ENCODE peak calls at places on chromosome 21, in five cellular contexts. V, M, A, X and W are unnamed samples.
A peak's percentile ranks its signal among the peaks of the same experiment; 100 is the strongest.

GRCh38 chr21:17402885-17403477 is 109.9 kb upstream of the CXADR start:
- DNase-seq in V (no peak), M (no peak), A (no peak), X (no peak), W (no peak)

GRCh38 chr21:15841856-15842564 is 112.2 kb downstream of the USP25 start:
- DNase-seq in V (no peak), M (no peak), A (no peak), X (no peak), W (peak; percentile 50)

GRCh38 chr21:21921410-21922232 is 923.4 kb downstream of the NCAM2 start:
- DNase-seq in V (no peak), M (peak; percentile 1), A (no peak), X (no peak), W (peak; percentile 60)

GRCh38 chr21:27219068-27219467 is 252.2 kb upstream of the ADAMTS5 start:
- DNase-seq in V (no peak), M (no peak), A (no peak), X (no peak), W (peak; percentile 82)

GRCh38 chr21:27571706-27572105 is 604.8 kb upstream of the ADAMTS5 start:
- DNase-seq in V (no peak), M (no peak), A (no peak), X (no peak), W (peak; percentile 42)

GRCh38 chr21:46062471-46063211 is 35.3 kb upstream of the COL6A2 start:
- DNase-seq in V (no peak), M (no peak), A (no peak), X (no peak), W (no peak)

GRCh38 chr21:21200103-21200938 is 202.1 kb downstream of the NCAM2 start:
- DNase-seq in V (no peak), M (no peak), A (peak; percentile 28), X (no peak), W (peak; percentile 93)

GRCh38 chr21:46317710-46318463 is 5.8 kb downstream of the C21orf58 start:
- DNase-seq in V (no peak), M (no peak), A (no peak), X (no peak), W (no peak)

GRCh38 chr21:25107708-25108107 is 499.6 kb downstream of the MRPL39 start:
- DNase-seq in V (no peak), M (no peak), A (no peak), X (no peak), W (peak; percentile 57)

GRCh38 chr21:17270234-17270633 is 242.6 kb upstream of the CXADR start:
- DNase-seq in V (no peak), M (no peak), A (peak; percentile 66), X (no peak), W (peak; percentile 52)

GRCh38 chr21:16588433-16588860 is 858.7 kb downstream of the USP25 start:
- DNase-seq in V (peak; percentile 73), M (no peak), A (peak; percentile 74), X (no peak), W (peak; percentile 79)

GRCh38 chr21:31557956-31558838 is 101.3 kb upstream of the SOD1 start:
- DNase-seq in V (peak; percentile 70), M (peak; percentile 32), A (peak; percentile 22), X (no peak), W (peak; percentile 14)

GRCh38 chr21:14991957-14992356 is 72.8 kb downstream of the NRIP1 start:
- DNase-seq in V (no peak), M (no peak), A (no peak), X (no peak), W (peak; percentile 14)

GRCh38 chr21:15379776-15380175 is 315.0 kb upstream of the NRIP1 start:
- DNase-seq in V (no peak), M (no peak), A (no peak), X (no peak), W (no peak)

GRCh38 chr21:25790122-25790951 is 55.6 kb downstream of the GABPA start:
- DNase-seq in V (no peak), M (peak; percentile 11), A (no peak), X (peak; percentile 34), W (peak; percentile 49)

GRCh38 chr21:27674037-27674436 is 707.1 kb upstream of the ADAMTS5 start:
- DNase-seq in V (no peak), M (no peak), A (no peak), X (no peak), W (peak; percentile 11)

GRCh38 chr21:37642493-37642892 is 273.8 kb downstream of the KCNJ6 start:
- DNase-seq in V (no peak), M (peak; percentile 30), A (no peak), X (peak; percentile 24), W (peak; percentile 54)

GRCh38 chr21:26506951-26507350 is 66.1 kb downstream of the CYYR1 start:
- DNase-seq in V (no peak), M (no peak), A (no peak), X (no peak), W (peak; percentile 75)

GRCh38 chr21:46599251-46599572 is 5.7 kb downstream of the S100B start:
- DNase-seq in V (no peak), M (no peak), A (no peak), X (no peak), W (no peak)

GRCh38 chr21:16205527-16205926 is 475.7 kb downstream of the USP25 start:
- DNase-seq in V (no peak), M (no peak), A (no peak), X (no peak), W (no peak)

DNA sequence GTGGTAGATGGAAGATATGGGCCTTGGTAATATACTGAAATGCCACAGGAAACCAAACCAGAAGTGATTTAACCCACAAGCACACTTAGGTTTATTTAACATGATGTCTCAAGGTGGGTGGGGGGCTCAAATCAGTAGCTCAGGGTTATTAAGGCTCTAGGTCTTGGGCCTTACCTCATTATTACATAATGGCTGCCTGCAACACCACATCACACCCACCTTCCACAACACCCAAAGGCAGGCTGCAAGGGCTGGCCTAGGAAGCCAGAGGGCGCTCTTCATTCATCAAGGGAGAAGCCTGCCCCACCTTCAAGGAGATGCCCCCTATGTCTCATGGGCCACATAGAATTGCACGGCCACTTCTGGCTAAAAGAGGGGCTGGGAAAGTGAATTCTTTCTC is 6.0 kb downstream of the TFF1 start:
- DNase-seq in V (no peak), M (no peak), A (no peak), X (peak; percentile 59), W (no peak)
- TF ChIP-seq CTCF in V (no peak), M (no peak), A (no peak), X (peak; percentile 96), W (no peak)

DNA sequence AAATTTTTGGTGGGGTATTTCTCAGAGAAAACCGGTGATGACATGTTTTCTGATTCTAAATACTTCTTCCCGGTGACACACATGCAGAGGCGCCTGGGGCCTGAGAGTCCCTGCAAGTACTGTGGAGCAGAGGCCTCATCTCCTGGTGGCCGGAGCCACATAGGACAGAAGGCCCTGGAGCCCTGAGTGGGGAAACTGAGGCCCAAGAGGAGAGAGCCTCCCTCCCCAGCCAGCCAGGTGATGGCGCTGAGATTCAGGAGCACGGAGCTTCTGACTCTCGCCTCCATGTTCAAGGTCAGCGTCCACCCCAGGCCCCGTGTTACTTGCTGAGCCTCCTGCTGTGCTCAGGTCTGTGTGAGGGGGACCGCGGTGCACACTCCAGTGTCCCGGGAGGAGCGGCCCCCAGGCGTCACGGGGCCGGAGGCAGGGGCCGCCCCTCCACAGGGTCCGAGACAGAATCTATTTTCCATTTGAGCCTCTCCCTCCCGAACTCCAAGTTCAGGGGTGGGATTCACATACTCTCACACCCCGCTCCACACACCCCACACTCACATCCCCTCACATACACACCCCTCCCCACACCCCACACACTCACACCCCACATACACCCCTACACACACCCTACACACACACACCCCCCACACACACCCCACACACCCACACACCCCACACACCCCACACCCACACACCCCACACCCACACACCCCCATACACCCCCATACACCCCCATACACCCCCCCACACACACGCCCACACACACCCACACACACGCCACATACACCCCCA is 43.8 kb downstream of the SLX9 start:
- DNase-seq in V (peak; percentile 18), M (no peak), A (no peak), X (no peak), W (no peak)
- TF ChIP-seq CTCF in V (no peak), M (no peak), A (no peak), X (no peak), W (no peak)

GRCh38 chr21:32991299-32991850 is 34.4 kb upstream of the OLIG2 start:
- DNase-seq in V (no peak), M (no peak), A (no peak), X (no peak), W (no peak)

GRCh38 chr21:32990666-32991065 is 35.1 kb upstream of the OLIG2 start:
- DNase-seq in V (no peak), M (no peak), A (no peak), X (no peak), W (no peak)

GRCh38 chr21:32993894-32994293 is 31.8 kb upstream of the OLIG2 start:
- DNase-seq in V (no peak), M (no peak), A (no peak), X (no peak), W (no peak)

GRCh38 chr21:32994305-32994704 is 31.4 kb upstream of the OLIG2 start:
- DNase-seq in V (no peak), M (no peak), A (no peak), X (no peak), W (peak; percentile 40)
- TF ChIP-seq CTCF in V (peak; percentile 18), M (no peak), A (no peak), X (peak; percentile 47), W (peak; percentile 56)

DNA sequence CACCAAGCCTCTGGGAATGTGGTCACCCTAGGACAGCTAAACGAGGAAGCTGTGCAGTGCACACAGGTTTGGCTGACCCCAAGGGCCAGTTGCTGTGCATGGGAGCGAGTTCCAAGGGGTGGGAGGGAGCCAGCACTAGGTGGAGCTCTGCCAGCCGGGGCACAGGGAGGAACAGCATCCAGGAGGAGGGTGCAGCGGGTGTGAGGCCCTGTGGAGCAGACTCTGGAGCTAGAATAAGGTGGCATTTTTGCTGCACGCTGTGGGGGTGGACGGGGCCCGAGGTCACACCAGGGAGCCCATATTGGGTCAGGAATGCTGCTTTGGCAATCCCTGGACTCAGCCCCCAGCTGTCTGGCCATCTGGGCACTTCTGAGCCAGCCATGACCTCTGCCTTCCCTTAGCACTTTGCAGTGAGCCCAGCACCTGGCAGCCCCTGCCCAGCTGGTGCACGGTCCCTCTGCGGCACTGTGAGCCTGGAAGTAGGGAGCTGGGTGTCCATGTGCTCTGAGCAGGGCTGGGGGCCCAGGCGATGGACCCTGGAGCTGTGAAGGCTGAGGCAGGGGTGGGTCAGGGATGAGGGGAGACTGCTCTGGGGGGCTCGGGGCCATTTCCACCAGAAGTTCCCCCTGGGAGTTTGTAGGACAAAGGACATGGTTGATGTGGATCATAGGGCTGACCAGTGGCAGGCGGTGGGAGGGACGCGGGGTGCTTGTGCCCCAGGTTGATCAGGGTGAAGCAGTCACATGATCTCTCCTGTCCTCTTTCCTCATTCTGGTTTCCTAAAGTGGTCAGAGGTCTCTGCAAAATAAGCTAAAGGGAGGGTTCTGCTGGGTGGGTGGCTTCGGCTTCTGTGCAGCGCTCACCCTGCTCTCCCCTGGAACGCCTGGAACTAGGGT is 8.9 kb downstream of the PDXK start:
- DNase-seq in V (peak; percentile 85), M (no peak), A (peak; percentile 53), X (no peak), W (peak; percentile 57)
- TF ChIP-seq CTCF in V (no peak), M (no peak), A (no peak), X (peak; percentile 26), W (peak; percentile 6)

GRCh38 chr21:34989337-34990151 is 59.6 kb downstream of the RUNX1 start:
- DNase-seq in V (no peak), M (no peak), A (no peak), X (no peak), W (no peak)
- TF ChIP-seq CTCF in V (no peak), M (no peak), A (no peak), X (no peak), W (no peak)